ENCODE peak calls at places on chromosomes 6 and 20, in seven cellular contexts. Y, F, B, I, X, S and H are unnamed samples.

GRCh38 chr6:82738773-82739172 is 326.9 kb downstream of the UBE3D start:
- DNase-seq in Y (no peak), F (no peak), B (no peak), I (no peak), X (no peak), S (no peak), H (no peak)

GRCh38 chr20:62902926-62903615 is 23.2 kb downstream of the DIDO1 start:
- DNase-seq in Y (peak; percentile 12), F (no peak), B (no peak), I (no peak), X (no peak), S (no peak), H (no peak)

GRCh38 chr6:31763617-31763940 is 1.1 kb downstream of the SAPCD1 start:
- DNase-seq in Y (no peak), F (no peak), B (no peak), I (no peak), X (no peak), S (no peak), H (peak; percentile 67)

GRCh38 chr20:37948956-37949355 is 46.0 kb downstream of the VSTM2L start:
- DNase-seq in Y (no peak), F (no peak), B (no peak), I (peak; percentile 2), X (no peak), S (no peak), H (no peak)

GRCh38 chr20:48308232-48308781 is 519.5 kb downstream of the PREX1 start:
- DNase-seq in Y (no peak), F (no peak), B (no peak), I (no peak), X (no peak), S (no peak), H (no peak)

GRCh38 chr20:45433316-45433715 is 17.4 kb downstream of the PIGT start:
- DNase-seq in Y (peak; percentile 79), F (peak; percentile 63), B (no peak), I (no peak), X (no peak), S (peak; percentile 83), H (no peak)

GRCh38 chr20:63494084-63494419 is 4.8 kb downstream of the EEF1A2 start:
- DNase-seq in Y (no peak), F (no peak), B (no peak), I (no peak), X (no peak), S (no peak), H (peak; percentile 46)

GRCh38 chr6:26400626-26401025 is 1.4 kb upstream of the BTN3A1 start:
- DNase-seq in Y (no peak), F (no peak), B (no peak), I (no peak), X (no peak), S (no peak), H (no peak)

GRCh38 chr6:1730882-1731281 is 121.2 kb downstream of the FOXC1 start:
- DNase-seq in Y (no peak), F (no peak), B (no peak), I (no peak), X (no peak), S (no peak), H (no peak)

GRCh38 chr6:98827295-98828159 is 6.8 kb upstream of the POU3F2 start:
- DNase-seq in Y (no peak), F (peak; percentile 68), B (no peak), I (no peak), X (no peak), S (no peak), H (no peak)

GRCh38 chr6:43078651-43079050 is 2.5 kb downstream of the PTK7 start:
- DNase-seq in Y (no peak), F (no peak), B (no peak), I (no peak), X (no peak), S (no peak), H (no peak)

GRCh38 chr6:57108691-57109090 is 18.7 kb downstream of the ZNF451 start:
- DNase-seq in Y (no peak), F (no peak), B (no peak), I (no peak), X (no peak), S (no peak), H (no peak)

GRCh38 chr20:16260911-16261310 is 312.3 kb downstream of the KIF16B start:
- DNase-seq in Y (no peak), F (no peak), B (no peak), I (no peak), X (no peak), S (no peak), H (no peak)

GRCh38 chr20:23164176-23164601 is 78.1 kb upstream of the CD93 start:
- DNase-seq in Y (no peak), F (no peak), B (no peak), I (no peak), X (no peak), S (peak; percentile 60), H (peak; percentile 59)

GRCh38 chr6:33375143-33375649 is 16.4 kb upstream of the KIFC1 start:
- DNase-seq in Y (no peak), F (no peak), B (no peak), I (peak; percentile 81), X (no peak), S (peak; percentile 60), H (no peak)

GRCh38 chr6:105282801-105283585 is 103.2 kb upstream of the POPDC3 start:
- DNase-seq in Y (no peak), F (no peak), B (no peak), I (no peak), X (no peak), S (no peak), H (no peak)

GRCh38 chr20:19866070-19866469 is 108.0 kb downstream of the RIN2 start:
- DNase-seq in Y (no peak), F (no peak), B (no peak), I (no peak), X (no peak), S (no peak), H (no peak)

GRCh38 chr6:155850408-155850841 is 394.8 kb upstream of the NOX3 start:
- DNase-seq in Y (no peak), F (no peak), B (no peak), I (no peak), X (no peak), S (no peak), H (no peak)

GRCh38 chr6:10587694-10588392 is 66.7 kb downstream of the GCNT2 start:
- DNase-seq in Y (no peak), F (no peak), B (no peak), I (no peak), X (no peak), S (no peak), H (no peak)

GRCh38 chr20:58705525-58705924 is 12.9 kb downstream of the NPEPL1 start:
- DNase-seq in Y (peak; percentile 70), F (no peak), B (no peak), I (no peak), X (no peak), S (no peak), H (no peak)

GRCh38 chr6:47372318-47372717 is 62.6 kb upstream of the TNFRSF21 start:
- DNase-seq in Y (no peak), F (no peak), B (no peak), I (no peak), X (no peak), S (no peak), H (no peak)

GRCh38 chr6:13615802-13616140 is 636 bp downstream of the NOL7 start:
- DNase-seq in Y (no peak), F (no peak), B (peak; percentile 16), I (peak; percentile 23), X (peak; percentile 20), S (peak; percentile 70), H (peak; percentile 44)

GRCh38 chr6:108560463-108561308 is at the start of gene FOXO3:
- DNase-seq in Y (peak; percentile 96), F (peak; percentile 76), B (peak; percentile 64), I (peak; percentile 88), X (peak; percentile 44), S (peak; percentile 96), H (peak; percentile 93)

GRCh38 chr6:159043236-159043635 is 1.6 kb downstream of the TAGAP start:
- DNase-seq in Y (no peak), F (no peak), B (no peak), I (no peak), X (no peak), S (no peak), H (no peak)

GRCh38 chr6:107894821-107895396 is 63.1 kb downstream of the SEC63 start:
- DNase-seq in Y (no peak), F (no peak), B (no peak), I (no peak), X (no peak), S (no peak), H (no peak)

GRCh38 chr20:35007413-35007812 is 51.7 kb downstream of the MYH7B start:
- DNase-seq in Y (peak; percentile 74), F (no peak), B (no peak), I (no peak), X (no peak), S (peak; percentile 43), H (no peak)

GRCh38 chr6:113833537-113833936 is 23.6 kb upstream of the MARCKS start:
- DNase-seq in Y (no peak), F (no peak), B (no peak), I (no peak), X (no peak), S (no peak), H (no peak)

GRCh38 chr20:5586720-5587119 is 163.5 kb upstream of the SHLD1 start:
- DNase-seq in Y (no peak), F (no peak), B (no peak), I (no peak), X (no peak), S (no peak), H (no peak)

GRCh38 chr6:28474441-28475219 is 31.3 kb upstream of the ZSCAN23 start:
- DNase-seq in Y (no peak), F (no peak), B (no peak), I (no peak), X (no peak), S (no peak), H (no peak)

GRCh38 chr6:128740951-128741350 is 142.0 kb upstream of the LAMA2 start:
- DNase-seq in Y (no peak), F (no peak), B (no peak), I (no peak), X (no peak), S (no peak), H (no peak)

GRCh38 chr20:17372831-17373440 is 146.1 kb downstream of the PCSK2 start:
- DNase-seq in Y (no peak), F (no peak), B (no peak), I (no peak), X (no peak), S (no peak), H (no peak)